ENCODE peak calls at places on chromosomes 6 and 20, in five cellular contexts. O is WERI-Rb-1, R is neural crest cell, P is mammary epithelial cell, D is endothelial cell. A is an unnamed sample.

GRCh38 chr6:36054965-36055364 is 27.4 kb downstream of the MAPK14 start:
- DNase-seq in O (peak; percentile 24), R (no peak), P (no peak), D (no peak), A (no peak)

GRCh38 chr6:11097476-11097875 is 3.8 kb downstream of the SMIM13 start:
- DNase-seq in O (no peak), R (no peak), P (no peak), D (no peak), A (no peak)

GRCh38 chr6:29705389-29706231 is 17.6 kb upstream of the HLA-F start:
- DNase-seq in O (peak; percentile 62), R (no peak), P (peak; percentile 32), D (peak; percentile 48), A (peak; percentile 57)

GRCh38 chr6:35650015-35650414 is 38.7 kb downstream of the FKBP5 start:
- DNase-seq in O (no peak), R (no peak), P (no peak), D (no peak), A (no peak)

GRCh38 chr20:7637184-7637583 is 303.1 kb downstream of the HAO1 start:
- DNase-seq in O (no peak), R (no peak), P (peak; percentile 77), D (no peak), A (no peak)

GRCh38 chr20:24437322-24438090 is 31.9 kb upstream of the SYNDIG1 start:
- DNase-seq in O (no peak), R (no peak), P (no peak), D (no peak), A (no peak)

GRCh38 chr20:5822569-5822968 is 72.4 kb downstream of the SHLD1 start:
- DNase-seq in O (no peak), R (no peak), P (no peak), D (no peak), A (no peak)

GRCh38 chr6:149939909-149940672 is 1.7 kb upstream of the ULBP2 start:
- DNase-seq in O (no peak), R (no peak), P (no peak), D (no peak), A (no peak)

GRCh38 chr6:109897561-109898080 is 80.5 kb upstream of the GPR6 start:
- DNase-seq in O (no peak), R (no peak), P (no peak), D (no peak), A (no peak)

GRCh38 chr6:79544299-79544927 is 7.2 kb upstream of the LCA5 start:
- DNase-seq in O (no peak), R (no peak), P (peak; percentile 54), D (no peak), A (no peak)

GRCh38 chr6:23414204-23414501 is 711.9 kb upstream of the NRSN1 start:
- DNase-seq in O (no peak), R (no peak), P (peak; percentile 39), D (no peak), A (peak; percentile 74)

GRCh38 chr6:128807577-128807976 is 75.4 kb upstream of the LAMA2 start:
- DNase-seq in O (no peak), R (no peak), P (peak; percentile 8), D (no peak), A (peak; percentile 65)

GRCh38 chr20:53660947-53661381 is 67.3 kb upstream of the ZNF217 start:
- DNase-seq in O (no peak), R (no peak), P (no peak), D (no peak), A (no peak)

GRCh38 chr20:47821481-47822100 is 36.3 kb upstream of the SULF2 start:
- DNase-seq in O (no peak), R (no peak), P (peak; percentile 92), D (no peak), A (peak; percentile 93)

GRCh38 chr20:63533388-63533787 is 3.8 kb downstream of the PTK6 start:
- DNase-seq in O (no peak), R (no peak), P (no peak), D (no peak), A (no peak)

GRCh38 chr6:160972111-160972510 is 19.5 kb upstream of the MAP3K4 start:
- DNase-seq in O (no peak), R (no peak), P (peak; percentile 93), D (no peak), A (peak; percentile 96)

GRCh38 chr20:61056136-61056535 is 195.9 kb upstream of the CDH4 start:
- DNase-seq in O (no peak), R (no peak), P (no peak), D (no peak), A (no peak)

GRCh38 chr20:33858666-33859065 is 47.5 kb downstream of the CHMP4B start:
- DNase-seq in O (no peak), R (no peak), P (no peak), D (no peak), A (no peak)

GRCh38 chr20:37764333-37764935 is 70.6 kb downstream of the CTNNBL1 start:
- DNase-seq in O (no peak), R (no peak), P (peak; percentile 89), D (no peak), A (peak; percentile 77)
- TF ChIP-seq CTCF in O (no peak), R (no peak), P (no peak), D (no peak), A (no peak)

GRCh38 chr6:87700729-87701675 is 1.0 kb downstream of the AKIRIN2 start:
- DNase-seq in O (peak; percentile 36), R (peak; percentile 39), P (peak; percentile 79), D (peak; percentile 35), A (peak; percentile 82)
- TF ChIP-seq CTCF in O (no peak), R (no peak), P (no peak), D (no peak), A (peak; percentile 14)

GRCh38 chr6:57193177-57193576 is 21.1 kb downstream of the BAG2 start:
- DNase-seq in O (no peak), R (no peak), P (no peak), D (no peak), A (no peak)

GRCh38 chr6:57195457-57195856 is 23.3 kb downstream of the BAG2 start:
- DNase-seq in O (no peak), R (no peak), P (no peak), D (no peak), A (no peak)

GRCh38 chr6:57190140-57190539 is 18.0 kb downstream of the BAG2 start:
- DNase-seq in O (no peak), R (no peak), P (peak; percentile 3), D (no peak), A (peak; percentile 22)
- TF ChIP-seq CTCF in O (peak; percentile 3), R (peak; percentile 52), P (no peak), D (no peak), A (peak; percentile 22)

DNA sequence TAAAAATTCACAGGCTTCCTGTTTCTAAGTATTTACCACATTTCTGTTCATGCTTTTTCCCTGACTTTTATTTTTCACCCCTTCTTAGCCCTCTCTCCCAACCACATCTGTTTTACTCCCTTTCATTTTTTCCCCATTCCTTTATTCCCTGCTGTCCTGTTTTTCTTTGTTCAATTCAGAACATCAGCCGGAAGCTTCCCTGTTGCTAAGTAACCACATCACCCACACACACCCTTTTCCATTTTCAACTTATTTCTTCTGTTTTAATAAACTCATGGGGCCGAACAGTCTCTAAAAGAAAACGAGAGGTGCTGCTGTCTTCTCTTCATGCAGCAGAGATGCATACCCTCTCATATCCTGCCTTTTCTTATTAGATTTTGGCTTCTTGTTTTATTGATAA is 53.5 kb upstream of the CEP85L start:
- DNase-seq in O (no peak), R (no peak), P (no peak), D (no peak), A (no peak)
- TF ChIP-seq CTCF in O (no peak), R (no peak), P (no peak), D (no peak), A (no peak)

GRCh38 chr6:50124572-50124971 is 74.8 kb upstream of the DEFB112 start:
- DNase-seq in O (no peak), R (no peak), P (no peak), D (no peak), A (no peak)

GRCh38 chr6:50123686-50124085 is 74.0 kb upstream of the DEFB112 start:
- DNase-seq in O (no peak), R (no peak), P (no peak), D (no peak), A (no peak)

GRCh38 chr6:50128420-50129005 is 78.8 kb upstream of the DEFB112 start:
- DNase-seq in O (no peak), R (no peak), P (no peak), D (no peak), A (peak; percentile 25)
- TF ChIP-seq CTCF in O (no peak), R (peak; percentile 82), P (peak; percentile 10), D (peak; percentile 94), A (peak; percentile 18)

GRCh38 chr6:169141706-169142705 is 111.6 kb downstream of the THBS2 start:
- DNase-seq in O (no peak), R (no peak), P (no peak), D (no peak), A (no peak)

GRCh38 chr6:169146536-169146935 is 107.1 kb downstream of the THBS2 start:
- DNase-seq in O (no peak), R (no peak), P (no peak), D (no peak), A (no peak)

GRCh38 chr6:169144356-169144755 is 109.3 kb downstream of the THBS2 start:
- DNase-seq in O (no peak), R (no peak), P (no peak), D (no peak), A (no peak)

GRCh38 chr6:169145476-169145875 is 108.2 kb downstream of the THBS2 start:
- DNase-seq in O (no peak), R (no peak), P (no peak), D (no peak), A (no peak)

DNA sequence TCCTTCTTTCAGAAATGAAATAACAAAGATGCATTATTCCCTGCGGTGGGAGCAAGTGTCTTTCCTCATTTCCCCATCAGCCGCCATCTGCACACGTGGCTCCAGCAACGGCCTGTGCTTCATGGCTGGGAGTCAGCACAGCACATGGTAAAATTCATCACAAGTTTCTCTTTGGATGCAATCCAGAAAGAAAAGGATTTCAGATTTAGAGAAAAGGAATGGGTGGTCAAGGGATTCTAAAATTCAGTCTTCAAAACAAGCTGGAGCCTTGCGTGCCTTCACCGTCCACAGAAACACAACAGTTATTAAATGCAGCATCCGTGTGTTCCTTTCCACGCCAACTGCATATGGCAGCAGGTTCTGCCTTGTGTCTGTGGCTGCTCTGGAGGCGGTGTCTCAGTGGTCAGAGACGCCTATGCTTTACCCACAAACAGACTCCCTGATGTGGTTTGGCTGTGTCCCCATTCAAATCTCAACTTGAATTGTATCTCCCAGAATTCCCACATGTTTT is 107.6 kb downstream of the THBS2 start:
- DNase-seq in O (no peak), R (no peak), P (peak; percentile 34), D (no peak), A (no peak)
- TF ChIP-seq CTCF in O (no peak), R (no peak), P (no peak), D (no peak), A (no peak)

A was measured in bronchial epithelial cell.